ENCODE peak calls at places on chromosomes 5 and 9, in ten cellular contexts. I, Y, O, L, Z, H, R, X, E and Q are unnamed samples.
A peak's percentile ranks its signal among the peaks of the same experiment; 100 is the strongest.

GRCh38 chr9:6896562-6896961 is 138.8 kb downstream of the KDM4C start:
- DNase-seq in I (no peak), Y (peak; percentile 17), O (no peak), L (no peak), Z (peak; percentile 39), H (no peak), R (no peak), X (no peak), E (peak; percentile 49), Q (no peak)

GRCh38 chr5:147973086-147973485 is 66.7 kb upstream of the C5orf46 start:
- DNase-seq in I (no peak), Y (no peak), O (no peak), L (no peak), Z (peak; percentile 40), H (no peak), R (no peak), X (no peak), E (no peak), Q (no peak)

GRCh38 chr5:16803831-16804230 is 132.3 kb downstream of the MYO10 start:
- DNase-seq in I (no peak), Y (no peak), O (no peak), L (no peak), Z (no peak), H (no peak), R (no peak), X (no peak), E (no peak), Q (no peak)

GRCh38 chr5:96928931-96929708 is 6.8 kb upstream of the LNPEP start:
- DNase-seq in I (no peak), Y (no peak), O (no peak), L (no peak), Z (no peak), H (no peak), R (no peak), X (no peak), E (no peak), Q (no peak)

GRCh38 chr9:3980771-3981170 is 319.1 kb downstream of the GLIS3 start:
- DNase-seq in I (no peak), Y (peak; percentile 84), O (no peak), L (no peak), Z (no peak), H (peak; percentile 76), R (no peak), X (no peak), E (no peak), Q (no peak)

GRCh38 chr5:17000296-17000939 is 64.3 kb upstream of the MYO10 start:
- DNase-seq in I (no peak), Y (peak; percentile 99), O (no peak), L (no peak), Z (peak; percentile 99), H (no peak), R (peak; percentile 64), X (no peak), E (no peak), Q (peak; percentile 67)

GRCh38 chr5:90983148-90983547 is 400.0 kb downstream of the ARRDC3 start:
- DNase-seq in I (no peak), Y (peak; percentile 95), O (no peak), L (no peak), Z (peak; percentile 93), H (no peak), R (peak; percentile 95), X (no peak), E (peak; percentile 47), Q (peak; percentile 61)

GRCh38 chr9:95552814-95553546 is 36.2 kb upstream of the PTCH1 start:
- DNase-seq in I (no peak), Y (no peak), O (no peak), L (peak; percentile 81), Z (no peak), H (peak; percentile 62), R (no peak), X (peak; percentile 45), E (peak; percentile 32), Q (no peak)

GRCh38 chr5:139593716-139594319 is 32.7 kb downstream of the UBE2D2 start:
- DNase-seq in I (no peak), Y (peak; percentile 79), O (no peak), L (no peak), Z (peak; percentile 85), H (no peak), R (peak; percentile 65), X (no peak), E (no peak), Q (peak; percentile 40)

GRCh38 chr5:61229416-61229815 is 67.1 kb upstream of the SMIM15 start:
- DNase-seq in I (no peak), Y (no peak), O (no peak), L (peak; percentile 53), Z (no peak), H (no peak), R (no peak), X (no peak), E (no peak), Q (no peak)

GRCh38 chr9:87276851-87277251 is 220.8 kb upstream of the DAPK1 start:
- DNase-seq in I (peak; percentile 51), Y (peak; percentile 70), O (no peak), L (no peak), Z (no peak), H (no peak), R (no peak), X (no peak), E (no peak), Q (peak; percentile 48)

DNA sequence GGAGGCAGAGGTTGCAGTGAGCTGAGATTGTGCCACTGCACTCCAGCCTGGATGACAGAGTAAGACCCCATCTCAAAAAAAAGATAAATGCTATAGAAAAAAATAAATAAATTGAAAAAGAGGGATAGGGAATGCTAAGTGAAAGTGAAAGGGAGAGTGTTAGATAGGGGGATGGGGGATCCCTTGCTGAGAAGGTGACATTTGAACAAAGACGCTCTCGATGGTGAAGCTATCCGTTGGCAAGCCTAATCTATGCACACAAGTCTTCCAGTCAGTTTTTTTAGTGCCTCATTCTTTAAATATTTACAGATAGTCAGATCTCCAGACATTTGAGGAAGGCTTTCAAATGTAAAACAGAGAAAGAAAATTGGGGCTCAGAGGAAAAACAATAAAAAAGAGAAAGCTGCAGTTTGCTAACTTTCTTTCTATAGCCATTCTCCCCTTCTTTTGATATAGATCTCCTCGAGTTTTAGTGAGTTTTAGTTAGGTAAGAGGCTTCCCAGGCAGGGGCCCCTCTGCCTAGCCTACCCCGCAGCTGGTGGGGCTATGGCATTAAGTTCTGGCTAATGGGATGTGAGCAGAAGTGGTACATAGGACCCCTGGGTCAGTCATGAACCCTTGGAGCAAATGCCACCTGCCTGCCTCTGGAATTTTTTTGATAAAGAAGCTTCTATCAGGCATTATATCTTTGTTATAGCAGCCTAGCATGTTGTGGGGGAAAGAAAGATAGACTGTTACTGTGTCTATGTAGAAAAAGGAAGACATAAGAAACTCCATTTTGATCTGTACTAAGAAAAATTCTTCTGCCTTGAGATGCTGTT is 12.0 kb downstream of the GLRX start:
- DNase-seq in I (no peak), Y (peak; percentile 43), O (no peak), L (peak; percentile 42), Z (peak; percentile 26), H (no peak), R (no peak), X (no peak), E (no peak), Q (no peak)
- H3K4me1 ChIP-seq in I (peaks cover 25% of the 10 kb centered on the region), Y (peaks cover 30% of the 10 kb centered on the region), O (peaks cover 52% of the 10 kb centered on the region), L (peaks cover 13% of the 10 kb centered on the region), Z (peaks cover 21% of the 10 kb centered on the region), H (peaks cover 23% of the 10 kb centered on the region), R (peaks cover 60% of the 10 kb centered on the region), X (peaks cover 67% of the 10 kb centered on the region), E (peaks cover 8% of the 10 kb centered on the region), Q (no peaks in the 10 kb centered on the region)

GRCh38 chr5:81749562-81750307 is 1.2 kb downstream of the SSBP2 start:
- DNase-seq in I (peak; percentile 71), Y (no peak), O (peak; percentile 76), L (peak; percentile 84), Z (no peak), H (peak; percentile 80), R (no peak), X (peak; percentile 48), E (peak; percentile 32), Q (no peak)
- TF ChIP-seq CTCF in I (no peak), Y (no peak), O (no peak), L (peak; percentile 17), Z (no peak), H (peak; percentile 17), R (no peak), X (no peak), E (peak; percentile 9), Q (no peak)

DNA sequence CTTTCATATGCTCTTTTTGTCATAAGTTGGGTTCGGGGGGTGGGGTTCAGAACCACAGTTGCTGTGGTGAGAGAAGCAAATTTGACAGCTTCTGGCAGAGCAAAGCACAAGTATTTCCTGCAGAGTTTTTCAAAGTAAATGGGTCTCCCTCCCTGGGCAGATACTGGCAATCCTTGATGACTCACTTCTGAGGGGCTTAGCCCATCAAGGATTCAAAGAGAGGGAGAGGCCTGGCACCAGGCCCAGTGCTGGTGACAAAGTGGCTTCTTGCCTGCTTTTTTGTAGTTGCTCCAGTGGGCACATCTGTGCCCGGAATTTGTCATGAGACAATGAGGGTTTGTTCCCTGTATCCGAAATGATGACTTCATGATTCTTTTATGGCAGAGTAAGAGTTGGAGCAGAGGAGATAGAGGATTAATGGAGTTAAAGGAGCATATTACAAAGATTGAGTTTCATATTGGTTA is 46.6 kb upstream of the TNC start:
- DNase-seq in I (peak; percentile 70), Y (peak; percentile 80), O (no peak), L (peak; percentile 68), Z (peak; percentile 93), H (peak; percentile 10), R (no peak), X (no peak), E (no peak), Q (peak; percentile 69)
- H3K27ac ChIP-seq in I (peak overlapping the region; percentile 65), Y (no peak overlapping the region), O (no peak overlapping the region), L (no peak overlapping the region), Z (peak overlapping the region; percentile 50), H (no peak overlapping the region), R (peak overlapping the region; percentile 9), X (no peak overlapping the region), E (no peak overlapping the region), Q (peak overlapping the region; percentile 10)

DNA sequence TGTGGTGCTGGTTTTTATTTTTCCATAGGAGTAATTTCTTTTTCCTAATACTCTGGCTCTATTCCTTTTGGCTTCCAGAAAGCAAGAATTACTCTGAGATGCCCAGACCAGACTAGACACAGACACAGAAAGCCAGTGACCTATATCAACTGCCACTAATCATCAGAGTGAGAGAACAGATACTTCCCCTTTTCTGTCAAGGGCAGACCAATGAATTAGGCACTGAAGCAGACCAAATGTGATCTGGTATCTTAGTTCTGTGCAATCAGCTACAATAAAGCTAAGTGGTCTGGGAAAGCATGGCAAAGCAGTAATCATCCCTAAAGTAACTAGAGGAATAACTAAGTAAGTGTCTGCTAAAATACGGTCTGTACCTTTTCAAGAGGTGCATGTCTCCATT is 239.1 kb downstream of the ELAVL2 start:
- DNase-seq in I (peak; percentile 31), Y (no peak), O (no peak), L (no peak), Z (no peak), H (no peak), R (no peak), X (no peak), E (no peak), Q (no peak)
- H3K4me1 ChIP-seq in I (peaks cover 51% of the 10 kb centered on the region), Y (no peaks in the 10 kb centered on the region), O (no peaks in the 10 kb centered on the region), L (no peaks in the 10 kb centered on the region), Z (peaks cover 37% of the 10 kb centered on the region), H (peaks cover 10% of the 10 kb centered on the region), R (no peaks in the 10 kb centered on the region), X (peaks cover 42% of the 10 kb centered on the region), E (no peaks in the 10 kb centered on the region), Q (no peaks in the 10 kb centered on the region)